ENCODE peak calls at places on chromosomes 4 and X, in five cellular contexts. P, N, Q, Y and K are unnamed samples.
A peak's percentile ranks its signal among the peaks of the same experiment; 100 is the strongest.

GRCh38 chr4:142226014-142226413 is 589.6 kb downstream of the IL15 start:
- DNase-seq in P (no peak), N (no peak), Q (no peak), Y (no peak), K (no peak)

GRCh38 chrX:118975831-118976598 is 1.6 kb downstream of the LONRF3 start:
- DNase-seq in P (peak; percentile 21), N (peak; percentile 3), Q (no peak), Y (no peak), K (peak; percentile 53)

GRCh38 chrX:94058728-94059382 is 384.8 kb downstream of the FAM133A start:
- DNase-seq in P (peak; percentile 51), N (no peak), Q (no peak), Y (peak; percentile 1), K (no peak)

GRCh38 chr4:34182346-34182745 is 2062.0 kb downstream of the ARAP2 start:
- DNase-seq in P (no peak), N (peak; percentile 52), Q (no peak), Y (no peak), K (peak; percentile 51)

GRCh38 chr4:137370206-137370633 is 162.1 kb downstream of the PCDH18 start:
- DNase-seq in P (no peak), N (peak; percentile 85), Q (no peak), Y (no peak), K (no peak)

GRCh38 chr4:148065069-148065468 is 333.2 kb downstream of the ARHGAP10 start:
- DNase-seq in P (peak; percentile 58), N (peak; percentile 90), Q (no peak), Y (no peak), K (peak; percentile 87)

GRCh38 chr4:86448891-86449290 is 89.0 kb upstream of the MAPK10 start:
- DNase-seq in P (peak; percentile 25), N (no peak), Q (no peak), Y (no peak), K (no peak)

GRCh38 chrX:103467156-103467555 is 52.1 kb downstream of the RAB40A start:
- DNase-seq in P (no peak), N (peak; percentile 66), Q (no peak), Y (no peak), K (no peak)

GRCh38 chr4:176376032-176376614 is 56.4 kb downstream of the SPCS3 start:
- DNase-seq in P (peak; percentile 10), N (peak; percentile 53), Q (no peak), Y (no peak), K (peak; percentile 33)

GRCh38 chr4:2515835-2516550 is 20.5 kb upstream of the FAM193A start:
- DNase-seq in P (no peak), N (no peak), Q (no peak), Y (no peak), K (no peak)

GRCh38 chr4:1081689-1082040 is 31.7 kb downstream of the RNF212 start:
- DNase-seq in P (no peak), N (peak; percentile 63), Q (no peak), Y (no peak), K (peak; percentile 3)

GRCh38 chr4:83644677-83645639 is 109.0 kb downstream of the GPAT3 start:
- DNase-seq in P (peak; percentile 69), N (peak; percentile 65), Q (no peak), Y (peak; percentile 54), K (peak; percentile 70)

GRCh38 chr4:122364700-122365404 is 14.0 kb upstream of the ADAD1 start:
- DNase-seq in P (peak; percentile 28), N (no peak), Q (peak; percentile 47), Y (no peak), K (no peak)

GRCh38 chrX:55754861-55755294 is 37.3 kb downstream of the RRAGB start:
- DNase-seq in P (no peak), N (no peak), Q (no peak), Y (no peak), K (no peak)

GRCh38 chr4:47930971-47931804 is 16.8 kb upstream of the NFXL1 start:
- DNase-seq in P (no peak), N (peak; percentile 60), Q (no peak), Y (no peak), K (no peak)

GRCh38 chr4:108042927-108043326 is 53.2 kb downstream of the HADH start:
- DNase-seq in P (no peak), N (no peak), Q (no peak), Y (no peak), K (no peak)

GRCh38 chrX:7943600-7944245 is 16.5 kb upstream of the PNPLA4 start:
- DNase-seq in P (no peak), N (no peak), Q (no peak), Y (no peak), K (no peak)

GRCh38 chrX:40683245-40683644 is 35.9 kb upstream of the CXorf38 start:
- DNase-seq in P (no peak), N (no peak), Q (no peak), Y (no peak), K (no peak)

GRCh38 chr4:141761926-141762325 is 125.5 kb downstream of the IL15 start:
- DNase-seq in P (no peak), N (no peak), Q (no peak), Y (no peak), K (no peak)

GRCh38 chrX:119895843-119896326 is at the start of gene AKAP14:
- DNase-seq in P (peak; percentile 74), N (peak; percentile 10), Q (no peak), Y (no peak), K (peak; percentile 22)

GRCh38 chr4:118322831-118323502 is 29.8 kb downstream of the PRSS12 start:
- DNase-seq in P (no peak), N (no peak), Q (no peak), Y (no peak), K (no peak)

GRCh38 chr4:46506876-46507275 is 116.9 kb upstream of the GABRA2 start:
- DNase-seq in P (no peak), N (no peak), Q (no peak), Y (no peak), K (peak; percentile 12)

GRCh38 chr4:5467111-5467510 is 241.2 kb downstream of the EVC2 start:
- DNase-seq in P (no peak), N (no peak), Q (no peak), Y (no peak), K (no peak)

GRCh38 chrX:9961750-9962149 is 5.4 kb upstream of the CLDN34 start:
- DNase-seq in P (no peak), N (no peak), Q (no peak), Y (no peak), K (no peak)

GRCh38 chr4:185304944-185305690 is 90.6 kb downstream of the LRP2BP start:
- DNase-seq in P (peak; percentile 90), N (peak; percentile 25), Q (peak; percentile 57), Y (peak; percentile 51), K (peak; percentile 51)

GRCh38 chr4:8911311-8912088 is 39.9 kb upstream of the HMX1 start:
- DNase-seq in P (no peak), N (no peak), Q (peak; percentile 43), Y (no peak), K (no peak)

GRCh38 chrX:68881911-68882310 is 53.1 kb downstream of the EFNB1 start:
- DNase-seq in P (no peak), N (no peak), Q (no peak), Y (no peak), K (no peak)

GRCh38 chrX:19272452-19272851 is 71.3 kb upstream of the PDHA1 start:
- DNase-seq in P (no peak), N (peak; percentile 1), Q (no peak), Y (no peak), K (peak; percentile 1)

GRCh38 chr4:160772668-160773067 is 1391.1 kb downstream of the FSTL5 start:
- DNase-seq in P (no peak), N (no peak), Q (no peak), Y (no peak), K (peak; percentile 1)

GRCh38 chr4:70734168-70734954 is 12.6 kb downstream of the RUFY3 start:
- DNase-seq in P (no peak), N (peak; percentile 55), Q (no peak), Y (no peak), K (peak; percentile 58)

GRCh38 chrX:148298737-148299136 is 201.7 kb upstream of the AFF2 start:
- DNase-seq in P (no peak), N (no peak), Q (no peak), Y (no peak), K (no peak)

GRCh38 chrX:123425471-123425870 is 241.4 kb downstream of the GRIA3 start:
- DNase-seq in P (no peak), N (no peak), Q (no peak), Y (no peak), K (no peak)

GRCh38 chr4:182585321-182585720 is 331.9 kb downstream of the DCTD start:
- DNase-seq in P (peak; percentile 81), N (no peak), Q (no peak), Y (no peak), K (no peak)

GRCh38 chr4:137881641-137882040 is 349.3 kb upstream of the PCDH18 start:
- DNase-seq in P (peak; percentile 2), N (no peak), Q (no peak), Y (no peak), K (no peak)

GRCh38 chrX:38916801-38917200 is 115.5 kb downstream of the MID1IP1 start:
- DNase-seq in P (no peak), N (no peak), Q (no peak), Y (no peak), K (no peak)
- H3K23ac ChIP-seq in P (no peak overlapping the region), N (no peak overlapping the region), Q (no peak overlapping the region), Y (no peak overlapping the region), K (no peak overlapping the region)

DNA sequence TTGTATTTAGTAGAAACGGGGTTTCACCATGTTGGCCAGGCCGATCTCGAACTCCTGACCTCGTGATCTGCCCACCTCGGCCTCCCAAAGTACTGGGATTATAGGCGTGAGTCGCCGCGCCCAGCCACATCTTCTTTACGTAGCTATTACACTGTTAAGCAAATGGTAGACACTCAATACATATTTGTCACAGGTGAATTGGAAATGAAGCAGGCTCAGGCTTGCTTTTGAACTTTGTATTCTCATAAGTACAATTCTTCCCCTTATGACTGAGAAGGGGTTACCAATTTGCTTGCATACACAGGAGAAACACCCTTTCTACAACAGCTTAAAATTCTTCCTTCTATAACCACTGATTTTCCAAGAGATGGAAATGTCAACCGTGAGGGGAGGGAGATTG is 787 bp upstream of the SRPX2 start:
- DNase-seq in P (no peak), N (no peak), Q (no peak), Y (no peak), K (no peak)
- H3K4me3 ChIP-seq in P (no peak overlapping the region), N (no peak overlapping the region), Q (no peak overlapping the region), Y (no peak overlapping the region), K (no peak overlapping the region)

DNA sequence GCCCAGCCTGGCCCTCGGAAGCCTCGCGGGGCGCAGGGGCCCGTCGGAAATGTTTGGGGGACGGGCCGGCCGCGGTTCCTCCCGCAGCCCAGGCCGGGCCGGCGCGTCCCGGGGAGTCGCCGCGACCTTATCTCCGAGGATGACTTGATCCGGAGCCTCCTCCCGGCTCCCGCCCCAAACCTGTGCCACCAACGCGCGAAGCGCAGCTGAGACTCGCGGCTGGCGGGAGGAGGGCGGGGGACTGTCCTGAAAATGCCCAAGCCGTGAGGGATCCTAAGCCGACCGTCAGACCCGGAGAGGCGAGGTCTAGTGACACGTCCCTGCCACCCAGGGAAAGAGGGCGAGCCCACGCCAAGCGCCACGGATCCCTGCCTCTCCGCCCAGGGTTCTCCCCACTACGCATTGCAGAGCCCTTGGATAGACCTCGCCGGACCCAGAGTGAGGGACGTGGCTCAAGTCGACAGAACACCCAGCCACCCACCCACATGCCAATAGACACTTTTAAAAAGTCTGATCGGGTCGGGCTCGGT is 26.9 kb downstream of the UTP14A start:
- DNase-seq in P (no peak), N (no peak), Q (no peak), Y (no peak), K (peak; percentile 15)
- H4K8ac ChIP-seq in P (no peak overlapping the region), N (no peak overlapping the region), Q (no peak overlapping the region), Y (no peak overlapping the region), K (peak overlapping the region; percentile 28)

DNA sequence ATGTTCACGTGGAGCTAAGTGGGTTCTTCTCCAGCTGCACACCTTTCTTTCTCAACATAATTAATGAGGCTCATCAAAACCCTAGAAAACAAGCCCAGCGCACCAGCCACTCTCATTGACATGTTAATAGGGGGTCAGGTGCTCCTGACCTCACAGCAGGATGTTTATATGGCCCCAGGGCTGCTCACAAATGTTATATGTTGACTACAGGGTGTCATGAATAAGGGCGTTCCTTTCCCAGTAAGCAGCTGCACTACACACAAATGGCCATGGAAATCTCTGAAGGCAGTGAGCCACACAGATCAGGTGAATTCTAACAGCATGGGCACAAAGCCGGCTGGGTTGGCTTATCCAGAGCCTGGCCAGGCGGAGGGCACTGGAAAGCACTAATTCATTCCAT is 209.8 kb downstream of the MGST2 start:
- DNase-seq in P (peak; percentile 61), N (no peak), Q (no peak), Y (peak; percentile 64), K (no peak)
- H3K23ac ChIP-seq in P (no peak overlapping the region), N (no peak overlapping the region), Q (no peak overlapping the region), Y (no peak overlapping the region), K (no peak overlapping the region)